ENCODE peak calls at places on chromosome 19, in five cellular contexts. G is amniotic stem cell; B is HFFc6; S is dorsolateral prefrontal cortex; D is T-helper 2 cell treated with Interferon-gamma antibody and Interleukin-4, amounts not matched to agents 5 μg/mL and 100 μg/mL, for 36 hours. N is an unnamed sample.

GRCh38 chr19:55118401-55118991 is 1.1 kb upstream of the PPP1R12C start:
- DNase-seq in B (no peak), D (peak), S (peak), G (no peak), N (peak)

GRCh38 chr19:35404879-35405622 is 34.2 kb downstream of the GPR42 start:
- DNase-seq in S (no peak), B (peak), D (peak), G (peak), N (no peak)

GRCh38 chr19:31270897-31271568 is 78.2 kb downstream of the TSHZ3 start:
- DNase-seq in G (no peak), D (no peak), B (no peak), S (no peak), N (no peak)

GRCh38 chr19:45507864-45508680 is 793 bp downstream of the VASP start:
- DNase-seq in B (no peak), S (no peak), G (no peak), D (peak), N (no peak)

GRCh38 chr19:49968279-49968922 is 7.4 kb upstream of the SIGLEC11 start:
- DNase-seq in S (no peak), G (no peak), B (no peak), D (no peak), N (no peak)

GRCh38 chr19:16834747-16835146 is 5.5 kb downstream of the SIN3B start:
- DNase-seq in G (no peak), B (no peak), D (no peak), S (no peak), N (no peak)

GRCh38 chr19:49887653-49888477 is 8.8 kb downstream of the IL4I1 start:
- DNase-seq in D (no peak), G (no peak), S (no peak), B (no peak), N (no peak)

GRCh38 chr19:53597023-53597422 is 34.8 kb upstream of the DPRX start:
- DNase-seq in S (no peak), G (no peak), D (no peak), B (no peak), N (no peak)

GRCh38 chr19:17706750-17707181 is 12.5 kb upstream of the MAP1S start:
- DNase-seq in S (peak), B (peak), G (no peak), D (no peak), N (peak)

GRCh38 chr19:1066251-1066747 is 668 bp upstream of the ARHGAP45 start:
- DNase-seq in G (no peak), D (no peak), B (no peak), S (no peak), N (no peak)

GRCh38 chr19:36213793-36214387 is 575 bp downstream of the ZNF565 start:
- DNase-seq in S (no peak), G (no peak), D (no peak), B (peak), N (no peak)

GRCh38 chr19:17127671-17128070 is 52.1 kb downstream of the MYO9B start:
- DNase-seq in B (no peak), S (no peak), D (no peak), G (no peak), N (no peak)

GRCh38 chr19:49855676-49856573 is 5.0 kb downstream of the PTOV1 start:
- DNase-seq in B (no peak), D (no peak), S (no peak), G (no peak), N (no peak)

GRCh38 chr19:39867952-39868351 is 21.8 kb upstream of the FBL start:
- DNase-seq in D (no peak), S (no peak), B (no peak), G (no peak), N (no peak)

GRCh38 chr19:49851456-49852259 is 699 bp downstream of the PTOV1 start:
- DNase-seq in G (no peak), S (no peak), D (no peak), B (no peak), N (no peak)

GRCh38 chr19:48630289-48631036 is 6.7 kb downstream of the DBP start:
- DNase-seq in B (no peak), S (no peak), G (no peak), D (no peak), N (no peak)

GRCh38 chr19:21912654-21913053 is 76.7 kb upstream of the ZNF43 start:
- DNase-seq in S (no peak), G (no peak), D (no peak), B (no peak), N (no peak)

GRCh38 chr19:47035495-47036232 is 12.8 kb downstream of the TMEM160 start:
- DNase-seq in G (peak), S (peak), B (peak), D (peak), N (peak)

GRCh38 chr19:42421591-42422031 is 5.6 kb downstream of the LIPE start:
- DNase-seq in S (no peak), G (no peak), D (no peak), B (peak), N (no peak)

GRCh38 chr19:30543243-30543945 is 171.2 kb downstream of the ZNF536 start:
- DNase-seq in G (no peak), B (no peak), D (no peak), S (no peak), N (no peak)

GRCh38 chr19:34405892-34406660 is 1.9 kb downstream of the PDCD2L start:
- DNase-seq in S (no peak), G (no peak), D (no peak), B (no peak), N (no peak)

GRCh38 chr19:29084266-29084665 is 128.7 kb downstream of the UQCRFS1 start:
- DNase-seq in D (no peak), S (no peak), B (peak), G (no peak), N (no peak)

GRCh38 chr19:55432355-55432959 is 10.6 kb downstream of the SHISA7 start:
- DNase-seq in B (peak), D (no peak), S (no peak), G (no peak), N (no peak)

GRCh38 chr19:19403373-19403901 is 2.0 kb upstream of the GATAD2A start:
- DNase-seq in S (no peak), B (peak), D (no peak), G (peak), N (no peak)

GRCh38 chr19:50191270-50191669 is 12.2 kb upstream of the MYH14 start:
- DNase-seq in G (no peak), S (no peak), D (no peak), B (no peak), N (no peak)

GRCh38 chr19:10769533-10770491 is 51.9 kb downstream of the DNM2 start:
- DNase-seq in G (no peak), S (peak), B (peak), D (no peak), N (peak)

GRCh38 chr19:18479964-18480723 is 41.7 kb downstream of the ELL start:
- DNase-seq in B (peak), D (no peak), S (no peak), G (no peak), N (no peak)

GRCh38 chr19:31533114-31533513 is 183.9 kb upstream of the TSHZ3 start:
- DNase-seq in S (no peak), G (no peak), B (no peak), D (no peak), N (no peak)

GRCh38 chr19:50325310-50326100 is 3.7 kb downstream of the KCNC3 start:
- DNase-seq in D (peak), B (no peak), S (peak), G (no peak), N (peak)